ENCODE peak calls at places on chromosomes 16 and 17, in nine cellular contexts. A is thoracic aorta, E is ovary, N is heart right ventricle, G is prostate gland, J is AG04450, Q is suprapubic skin, K is A673, Z is dorsolateral prefrontal cortex. M is an unnamed sample.

GRCh38 chr17:67421869-67422273 is 44.8 kb downstream of the PITPNC1 start:
- DNase-seq in A (no peak), E (no peak), N (no peak), G (peak; percentile 48), J (peak; percentile 42), Q (no peak), K (peak; percentile 70), Z (no peak), M (peak; percentile 100)

GRCh38 chr16:3401719-3402397 is 843 bp downstream of the ZNF174 start:
- DNase-seq in A (no peak), E (no peak), N (no peak), G (no peak), J (no peak), Q (no peak), K (peak; percentile 34), Z (no peak), M (no peak)

GRCh38 chr17:6394055-6394454 is 40.9 kb downstream of the AIPL1 start:
- DNase-seq in A (no peak), E (no peak), N (no peak), G (no peak), J (no peak), Q (no peak), K (no peak), Z (no peak), M (no peak)

GRCh38 chr16:83715217-83715920 is 92.4 kb upstream of the HSBP1 start:
- DNase-seq in A (peak; percentile 32), E (no peak), N (no peak), G (peak; percentile 44), J (no peak), Q (no peak), K (no peak), Z (no peak), M (no peak)

GRCh38 chr17:1542316-1542715 is 20.3 kb downstream of the PITPNA start:
- DNase-seq in A (no peak), E (no peak), N (no peak), G (no peak), J (no peak), Q (no peak), K (peak; percentile 32), Z (no peak), M (no peak)

GRCh38 chr17:72604518-72604917 is 483.7 kb downstream of the SOX9 start:
- DNase-seq in A (no peak), E (no peak), N (no peak), G (no peak), J (no peak), Q (no peak), K (no peak), Z (no peak), M (no peak)

GRCh38 chr16:49884033-49884707 is 28.3 kb upstream of the ZNF423 start:
- DNase-seq in A (no peak), E (no peak), N (no peak), G (no peak), J (no peak), Q (no peak), K (no peak), Z (no peak), M (no peak)

GRCh38 chr16:85162478-85163277 is 50.4 kb upstream of the CIBAR2 start:
- DNase-seq in A (peak; percentile 49), E (peak; percentile 78), N (peak; percentile 65), G (no peak), J (peak; percentile 65), Q (peak; percentile 85), K (peak; percentile 40), Z (no peak), M (no peak)

GRCh38 chr17:38844261-38844757 is 9.2 kb downstream of the RPL23 start:
- DNase-seq in A (no peak), E (no peak), N (no peak), G (no peak), J (no peak), Q (no peak), K (no peak), Z (no peak), M (no peak)

GRCh38 chr16:57000271-57001025 is 11.1 kb downstream of the NLRC5 start:
- DNase-seq in A (peak; percentile 70), E (no peak), N (peak; percentile 68), G (no peak), J (peak; percentile 54), Q (peak; percentile 75), K (peak; percentile 49), Z (no peak), M (no peak)

GRCh38 chr17:67343237-67343636 is 23.1 kb downstream of the PSMD12 start:
- DNase-seq in A (no peak), E (no peak), N (no peak), G (no peak), J (no peak), Q (no peak), K (no peak), Z (no peak), M (no peak)

GRCh38 chr16:56708418-56708817 is 21.5 kb upstream of the NUP93 start:
- DNase-seq in A (no peak), E (no peak), N (no peak), G (no peak), J (no peak), Q (no peak), K (no peak), Z (no peak), M (no peak)

GRCh38 chr17:48066656-48067055 is 18.5 kb downstream of the NFE2L1 start:
- DNase-seq in A (no peak), E (no peak), N (no peak), G (no peak), J (no peak), Q (no peak), K (no peak), Z (no peak), M (no peak)

GRCh38 chr16:78608305-78608776 is 508.9 kb downstream of the WWOX start:
- DNase-seq in A (no peak), E (peak; percentile 24), N (no peak), G (no peak), J (no peak), Q (no peak), K (no peak), Z (no peak), M (no peak)

GRCh38 chr16:58094026-58094425 is 35.2 kb downstream of the CFAP20 start:
- DNase-seq in A (no peak), E (no peak), N (no peak), G (no peak), J (no peak), Q (no peak), K (no peak), Z (no peak), M (no peak)

GRCh38 chr16:26809461-26809860 is 257.3 kb upstream of the C16orf82 start:
- DNase-seq in A (no peak), E (no peak), N (no peak), G (no peak), J (no peak), Q (no peak), K (no peak), Z (no peak), M (no peak)
- H3K27ac ChIP-seq in A (no peak overlapping the region), E (no peak overlapping the region), N (no peak overlapping the region), G (no peak overlapping the region), J (no peak overlapping the region), Q (no peak overlapping the region), K (no peak overlapping the region), Z (no peak overlapping the region), M (no peak overlapping the region)

DNA sequence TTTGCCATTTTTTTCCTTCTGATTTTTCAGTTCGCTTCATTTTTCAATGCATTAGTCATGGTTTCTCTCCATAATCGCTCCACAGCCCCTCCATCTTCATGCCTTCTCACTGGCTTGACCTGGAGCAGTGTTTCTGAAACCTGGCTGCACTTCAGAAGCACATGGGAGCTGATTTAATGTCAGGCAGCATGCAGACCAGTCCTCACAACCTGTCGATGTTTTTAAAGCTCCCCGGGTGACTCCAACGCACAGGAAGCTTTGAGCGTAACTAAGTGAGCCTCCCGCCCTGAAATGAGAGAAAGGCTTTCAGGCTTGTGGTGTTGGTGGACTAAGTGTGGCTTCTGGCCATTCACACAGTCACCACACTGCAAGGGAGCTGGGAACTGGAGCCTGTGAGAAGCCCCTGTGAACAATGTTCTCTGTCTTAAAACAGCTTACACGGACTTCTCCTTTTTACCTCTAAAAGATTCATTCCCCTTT is 16.8 kb upstream of the DRG2 start:
- DNase-seq in A (no peak), E (peak; percentile 13), N (no peak), G (no peak), J (peak; percentile 3), Q (no peak), K (peak; percentile 42), Z (no peak), M (no peak)
- H3K27ac ChIP-seq in A (no peak overlapping the region), E (no peak overlapping the region), N (no peak overlapping the region), G (no peak overlapping the region), J (peak overlapping the region; percentile 55), Q (no peak overlapping the region), K (no peak overlapping the region), Z (no peak overlapping the region), M (no peak overlapping the region)

DNA sequence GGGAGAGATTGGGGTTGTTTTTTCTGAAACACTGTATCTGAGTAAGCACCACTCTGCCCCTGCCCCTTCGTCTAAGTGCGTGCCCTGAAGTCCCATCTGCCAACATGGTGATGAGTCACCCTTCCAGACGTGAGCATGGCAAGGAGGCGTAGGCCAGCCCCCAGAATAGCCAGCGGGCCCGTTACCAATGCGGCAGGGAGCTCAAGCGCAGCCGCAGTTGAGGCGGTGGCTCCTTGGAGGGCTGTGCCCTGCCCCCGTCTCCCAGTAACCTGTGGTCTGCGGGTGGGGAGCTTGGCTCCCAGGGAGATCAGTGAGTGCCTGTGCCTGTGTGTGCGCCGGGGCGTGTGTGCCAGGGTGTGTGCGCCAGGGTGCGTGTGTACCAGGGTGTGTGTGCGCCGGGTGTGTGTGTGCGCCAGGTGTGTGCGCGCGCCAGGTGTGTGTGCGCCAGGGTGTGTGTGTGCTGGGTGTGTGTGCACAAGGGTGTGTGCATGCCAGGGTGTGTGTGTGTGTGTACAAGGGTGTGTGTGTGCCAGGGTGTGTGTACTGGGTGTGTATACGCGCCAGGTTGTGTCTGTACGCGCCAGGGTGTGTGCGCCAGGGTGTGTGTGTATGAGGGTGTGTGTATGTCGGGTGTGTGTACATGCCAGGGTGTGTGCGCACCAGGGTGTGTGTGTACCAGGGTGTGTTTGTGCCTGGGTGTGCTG is 98.6 kb upstream of the CHMP6 start:
- DNase-seq in A (peak; percentile 30), E (no peak), N (no peak), G (no peak), J (peak; percentile 13), Q (no peak), K (no peak), Z (no peak), M (no peak)
- H3K27ac ChIP-seq in A (peak overlapping the region; percentile 16), E (no peak overlapping the region), N (no peak overlapping the region), G (no peak overlapping the region), J (peak overlapping the region; percentile 90), Q (no peak overlapping the region), K (no peak overlapping the region), Z (peak overlapping the region; percentile 21), M (no peak overlapping the region)

GRCh38 chr17:59327891-59328290 is 3.6 kb upstream of the YPEL2 start:
- DNase-seq in A (no peak), E (no peak), N (no peak), G (no peak), J (no peak), Q (no peak), K (no peak), Z (no peak), M (no peak)

GRCh38 chr17:59330314-59330942 is 1.0 kb upstream of the YPEL2 start:
- DNase-seq in A (no peak), E (peak; percentile 26), N (peak; percentile 23), G (peak; percentile 11), J (no peak), Q (peak; percentile 83), K (no peak), Z (no peak), M (no peak)

GRCh38 chr17:59327136-59327878 is 4.1 kb upstream of the YPEL2 start:
- DNase-seq in A (no peak), E (no peak), N (no peak), G (no peak), J (no peak), Q (no peak), K (no peak), Z (no peak), M (no peak)

GRCh38 chr17:59329558-59330313 is 1.7 kb upstream of the YPEL2 start:
- DNase-seq in A (no peak), E (peak; percentile 57), N (peak; percentile 39), G (peak; percentile 40), J (peak; percentile 49), Q (peak; percentile 79), K (peak; percentile 46), Z (peak; percentile 65), M (peak; percentile 18)

GRCh38 chr17:59328534-59329095 is 2.8 kb upstream of the YPEL2 start:
- DNase-seq in A (no peak), E (no peak), N (no peak), G (no peak), J (no peak), Q (no peak), K (no peak), Z (no peak), M (no peak)
- H3K27ac ChIP-seq in A (peak overlapping the region; percentile 91), E (no peak overlapping the region), N (peak overlapping the region; percentile 97), G (no peak overlapping the region), J (no peak overlapping the region), Q (no peak overlapping the region), K (no peak overlapping the region), Z (peak overlapping the region; percentile 98), M (no peak overlapping the region)

M was measured in epithelial cell of prostate.